ENCODE peak calls at places on chromosomes 4 and X, in nine cellular contexts. One of them, this sample, is unnamed.

GRCh38 chr4:140137654-140138053 is 16.3 kb downstream of the MAML3 start:
- DNase-seq in body of pancreas: no peak
- DNase-seq in HFF-Myc: no peak
- DNase-seq in AG04449: no peak
- DNase-seq in endodermal cell: no peak
- DNase-seq in CD8-positive, alpha-beta T cell: no peak
- DNase-seq in cardiac muscle cell: no peak
- DNase-seq in AG10803: peak; percentile 2
- DNase-seq in fibroblast of mammary gland: peak; percentile 15
- DNase-seq in this sample: no peak

GRCh38 chrX:39518451-39519212 is 579.1 kb downstream of the BCOR start:
- DNase-seq in body of pancreas: peak; percentile 37
- DNase-seq in HFF-Myc: no peak
- DNase-seq in AG04449: no peak
- DNase-seq in endodermal cell: peak; percentile 57
- DNase-seq in CD8-positive, alpha-beta T cell: no peak
- DNase-seq in cardiac muscle cell: peak; percentile 34
- DNase-seq in AG10803: no peak
- DNase-seq in fibroblast of mammary gland: no peak
- DNase-seq in this sample: no peak

GRCh38 chr4:168505996-168506395 is 9.1 kb downstream of the PALLD start:
- DNase-seq in body of pancreas: no peak
- DNase-seq in HFF-Myc: no peak
- DNase-seq in AG04449: no peak
- DNase-seq in endodermal cell: no peak
- DNase-seq in CD8-positive, alpha-beta T cell: no peak
- DNase-seq in cardiac muscle cell: no peak
- DNase-seq in AG10803: no peak
- DNase-seq in fibroblast of mammary gland: no peak
- DNase-seq in this sample: no peak

GRCh38 chrX:57270980-57271379 is 15.5 kb upstream of the FAAH2 start:
- DNase-seq in body of pancreas: no peak
- DNase-seq in HFF-Myc: no peak
- DNase-seq in AG04449: no peak
- DNase-seq in endodermal cell: no peak
- DNase-seq in CD8-positive, alpha-beta T cell: no peak
- DNase-seq in cardiac muscle cell: no peak
- DNase-seq in AG10803: no peak
- DNase-seq in fibroblast of mammary gland: no peak
- DNase-seq in this sample: no peak

GRCh38 chr4:119286377-119287002 is 35.4 kb downstream of the FABP2 start:
- DNase-seq in body of pancreas: no peak
- DNase-seq in HFF-Myc: no peak
- DNase-seq in AG04449: peak; percentile 50
- DNase-seq in endodermal cell: no peak
- DNase-seq in CD8-positive, alpha-beta T cell: peak; percentile 21
- DNase-seq in cardiac muscle cell: peak; percentile 47
- DNase-seq in AG10803: peak; percentile 85
- DNase-seq in fibroblast of mammary gland: peak; percentile 83
- DNase-seq in this sample: peak; percentile 69

GRCh38 chr4:142238589-142238988 is 602.2 kb downstream of the IL15 start:
- DNase-seq in body of pancreas: no peak
- DNase-seq in HFF-Myc: no peak
- DNase-seq in AG04449: peak; percentile 52
- DNase-seq in endodermal cell: no peak
- DNase-seq in CD8-positive, alpha-beta T cell: no peak
- DNase-seq in cardiac muscle cell: no peak
- DNase-seq in AG10803: peak; percentile 66
- DNase-seq in fibroblast of mammary gland: peak; percentile 71
- DNase-seq in this sample: peak; percentile 46

GRCh38 chr4:12926189-12927066 is 557.7 kb downstream of the RAB28 start:
- DNase-seq in body of pancreas: no peak
- DNase-seq in HFF-Myc: no peak
- DNase-seq in AG04449: no peak
- DNase-seq in endodermal cell: no peak
- DNase-seq in CD8-positive, alpha-beta T cell: no peak
- DNase-seq in cardiac muscle cell: peak; percentile 32
- DNase-seq in AG10803: no peak
- DNase-seq in fibroblast of mammary gland: no peak
- DNase-seq in this sample: no peak

GRCh38 chr4:26032572-26033320 is 118.7 kb downstream of the SMIM20 start:
- DNase-seq in body of pancreas: no peak
- DNase-seq in HFF-Myc: no peak
- DNase-seq in AG04449: peak; percentile 80
- DNase-seq in endodermal cell: no peak
- DNase-seq in CD8-positive, alpha-beta T cell: no peak
- DNase-seq in cardiac muscle cell: no peak
- DNase-seq in AG10803: peak; percentile 95
- DNase-seq in fibroblast of mammary gland: peak; percentile 94
- DNase-seq in this sample: peak; percentile 63

GRCh38 chrX:139086243-139086642 is 374.7 kb upstream of the FGF13 start:
- DNase-seq in body of pancreas: no peak
- DNase-seq in HFF-Myc: no peak
- DNase-seq in AG04449: no peak
- DNase-seq in endodermal cell: no peak
- DNase-seq in CD8-positive, alpha-beta T cell: no peak
- DNase-seq in cardiac muscle cell: no peak
- DNase-seq in AG10803: peak; percentile 66
- DNase-seq in fibroblast of mammary gland: peak; percentile 18
- DNase-seq in this sample: no peak

GRCh38 chrX:883588-883987 is 253.0 kb downstream of the SHOX start:
- DNase-seq in body of pancreas: no peak
- DNase-seq in HFF-Myc: no peak
- DNase-seq in AG04449: no peak
- DNase-seq in endodermal cell: peak; percentile 55
- DNase-seq in CD8-positive, alpha-beta T cell: no peak
- DNase-seq in cardiac muscle cell: no peak
- DNase-seq in AG10803: no peak
- DNase-seq in fibroblast of mammary gland: no peak
- DNase-seq in this sample: no peak

GRCh38 chrX:68916891-68917290 is 88.1 kb downstream of the EFNB1 start:
- DNase-seq in body of pancreas: no peak
- DNase-seq in HFF-Myc: no peak
- DNase-seq in AG04449: no peak
- DNase-seq in endodermal cell: no peak
- DNase-seq in CD8-positive, alpha-beta T cell: no peak
- DNase-seq in cardiac muscle cell: no peak
- DNase-seq in AG10803: no peak
- DNase-seq in fibroblast of mammary gland: no peak
- DNase-seq in this sample: no peak

GRCh38 chrX:68999931-69000330 is 165.3 kb downstream of the PJA1 start:
- DNase-seq in body of pancreas: no peak
- DNase-seq in HFF-Myc: no peak
- DNase-seq in AG04449: no peak
- DNase-seq in endodermal cell: no peak
- DNase-seq in CD8-positive, alpha-beta T cell: no peak
- DNase-seq in cardiac muscle cell: no peak
- DNase-seq in AG10803: no peak
- DNase-seq in fibroblast of mammary gland: peak; percentile 24
- DNase-seq in this sample: peak; percentile 74

GRCh38 chr4:76591992-76592391 is 157.0 kb downstream of the SHROOM3 start:
- DNase-seq in body of pancreas: no peak
- DNase-seq in HFF-Myc: no peak
- DNase-seq in AG04449: no peak
- DNase-seq in endodermal cell: no peak
- DNase-seq in CD8-positive, alpha-beta T cell: no peak
- DNase-seq in cardiac muscle cell: no peak
- DNase-seq in AG10803: no peak
- DNase-seq in fibroblast of mammary gland: no peak
- DNase-seq in this sample: no peak

GRCh38 chr4:55437356-55437796 is 41.6 kb downstream of the TMEM165 start:
- DNase-seq in body of pancreas: no peak
- DNase-seq in HFF-Myc: no peak
- DNase-seq in AG04449: no peak
- DNase-seq in endodermal cell: no peak
- DNase-seq in CD8-positive, alpha-beta T cell: no peak
- DNase-seq in cardiac muscle cell: no peak
- DNase-seq in AG10803: no peak
- DNase-seq in fibroblast of mammary gland: peak; percentile 70
- DNase-seq in this sample: peak; percentile 64

GRCh38 chr4:174633399-174633798 is 111.1 kb upstream of the HPGD start:
- DNase-seq in body of pancreas: no peak
- DNase-seq in HFF-Myc: no peak
- DNase-seq in AG04449: no peak
- DNase-seq in endodermal cell: no peak
- DNase-seq in CD8-positive, alpha-beta T cell: no peak
- DNase-seq in cardiac muscle cell: no peak
- DNase-seq in AG10803: no peak
- DNase-seq in fibroblast of mammary gland: no peak
- DNase-seq in this sample: peak; percentile 78

GRCh38 chr4:151231915-151232595 is 44.9 kb upstream of the PRSS48 start:
- DNase-seq in body of pancreas: no peak
- DNase-seq in HFF-Myc: no peak
- DNase-seq in AG04449: no peak
- DNase-seq in endodermal cell: no peak
- DNase-seq in CD8-positive, alpha-beta T cell: no peak
- DNase-seq in cardiac muscle cell: no peak
- DNase-seq in AG10803: no peak
- DNase-seq in fibroblast of mammary gland: no peak
- DNase-seq in this sample: no peak

DNA sequence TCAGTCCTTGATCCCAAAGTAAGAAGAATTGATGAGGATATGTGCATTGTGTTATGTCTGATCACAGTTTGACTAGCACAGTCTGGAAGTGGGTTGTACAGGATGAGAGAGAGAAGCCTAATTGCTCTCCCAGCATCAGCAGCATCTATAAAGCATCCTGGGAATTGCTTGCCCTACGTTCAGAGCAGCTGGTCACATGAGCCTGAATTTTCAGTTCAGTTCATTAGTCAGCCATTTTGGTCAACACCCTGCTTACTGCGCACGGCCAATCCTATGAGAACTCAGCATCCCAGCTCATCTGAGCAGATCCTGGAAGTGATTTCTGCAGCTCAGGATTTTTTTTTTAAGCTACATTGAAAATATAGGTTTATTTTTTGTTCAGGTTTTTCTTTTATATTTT is at the start of gene RUFY3:
- DNase-seq in body of pancreas: no peak
- DNase-seq in HFF-Myc: peak; percentile 78
- DNase-seq in AG04449: peak; percentile 84
- DNase-seq in endodermal cell: no peak
- DNase-seq in CD8-positive, alpha-beta T cell: no peak
- DNase-seq in cardiac muscle cell: no peak
- DNase-seq in AG10803: peak; percentile 95
- DNase-seq in fibroblast of mammary gland: peak; percentile 98
- DNase-seq in this sample: no peak
- H3K4me3 ChIP-seq in body of pancreas: no peak within 1 kb of the TSS
- H3K4me3 ChIP-seq in HFF-Myc: peak within 1 kb of the TSS; percentile 48
- H3K4me3 ChIP-seq in AG04449: peak within 1 kb of the TSS; percentile 70
- H3K4me3 ChIP-seq in endodermal cell: no peak within 1 kb of the TSS
- H3K4me3 ChIP-seq in CD8-positive, alpha-beta T cell: no peak within 1 kb of the TSS
- H3K4me3 ChIP-seq in cardiac muscle cell: no peak within 1 kb of the TSS
- H3K4me3 ChIP-seq in AG10803: peak within 1 kb of the TSS; percentile 73
- H3K4me3 ChIP-seq in fibroblast of mammary gland: peak within 1 kb of the TSS; percentile 56
- H3K4me3 ChIP-seq in this sample: no peak within 1 kb of the TSS

GRCh38 chr4:114384629-114385028 is 214.0 kb upstream of the UGT8 start:
- DNase-seq in body of pancreas: no peak
- DNase-seq in HFF-Myc: peak; percentile 30
- DNase-seq in AG04449: no peak
- DNase-seq in endodermal cell: no peak
- DNase-seq in CD8-positive, alpha-beta T cell: no peak
- DNase-seq in cardiac muscle cell: peak; percentile 49
- DNase-seq in AG10803: peak; percentile 58
- DNase-seq in fibroblast of mammary gland: peak; percentile 71
- DNase-seq in this sample: peak; percentile 45
- TF ChIP-seq CTCF in body of pancreas: peak; percentile 56
- TF ChIP-seq CTCF in HFF-Myc: peak; percentile 34
- TF ChIP-seq CTCF in AG04449: peak; percentile 30
- TF ChIP-seq CTCF in endodermal cell: peak; percentile 83
- TF ChIP-seq CTCF in CD8-positive, alpha-beta T cell: peak; percentile 44
- TF ChIP-seq CTCF in cardiac muscle cell: peak; percentile 53
- TF ChIP-seq CTCF in AG10803: peak; percentile 67
- TF ChIP-seq CTCF in fibroblast of mammary gland: peak; percentile 64
- TF ChIP-seq CTCF in this sample: peak; percentile 33

DNA sequence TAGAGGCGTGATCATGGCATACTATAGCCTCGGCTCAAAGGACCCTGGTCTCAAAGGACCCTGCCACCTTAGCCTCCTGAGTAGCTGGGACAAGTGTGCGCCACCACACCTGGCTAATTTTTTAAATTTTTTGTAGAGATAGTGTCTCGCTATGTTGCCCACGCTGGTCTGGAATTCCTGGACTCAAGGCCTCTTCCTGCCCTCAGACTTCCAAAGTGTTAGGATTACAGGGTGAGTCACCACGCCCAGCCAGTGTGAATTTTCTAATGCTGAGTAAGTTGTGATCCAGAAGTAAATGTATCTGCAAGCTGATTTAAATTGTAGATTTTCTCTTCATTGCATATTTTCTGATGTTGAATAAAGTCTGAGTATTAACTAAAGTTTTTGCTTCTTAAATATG is 2.6 kb upstream of the ZNF674 start:
- DNase-seq in body of pancreas: no peak
- DNase-seq in HFF-Myc: peak; percentile 10
- DNase-seq in AG04449: peak; percentile 41
- DNase-seq in endodermal cell: no peak
- DNase-seq in CD8-positive, alpha-beta T cell: no peak
- DNase-seq in cardiac muscle cell: no peak
- DNase-seq in AG10803: peak; percentile 81
- DNase-seq in fibroblast of mammary gland: peak; percentile 78
- DNase-seq in this sample: peak; percentile 78
- H3K4me3 ChIP-seq in body of pancreas: no peak overlapping the region
- H3K4me3 ChIP-seq in HFF-Myc: peak overlapping the region; percentile 88
- H3K4me3 ChIP-seq in AG04449: no peak overlapping the region
- H3K4me3 ChIP-seq in endodermal cell: no peak overlapping the region
- H3K4me3 ChIP-seq in CD8-positive, alpha-beta T cell: no peak overlapping the region
- H3K4me3 ChIP-seq in cardiac muscle cell: no peak overlapping the region
- H3K4me3 ChIP-seq in AG10803: no peak overlapping the region
- H3K4me3 ChIP-seq in fibroblast of mammary gland: no peak overlapping the region
- H3K4me3 ChIP-seq in this sample: no peak overlapping the region

GRCh38 chr4:41644915-41645295 is 103.6 kb downstream of the PHOX2B start:
- DNase-seq in body of pancreas: no peak
- DNase-seq in HFF-Myc: no peak
- DNase-seq in AG04449: no peak
- DNase-seq in endodermal cell: no peak
- DNase-seq in CD8-positive, alpha-beta T cell: no peak
- DNase-seq in cardiac muscle cell: no peak
- DNase-seq in AG10803: no peak
- DNase-seq in fibroblast of mammary gland: no peak
- DNase-seq in this sample: no peak

GRCh38 chr4:41647368-41647767 is 101.2 kb downstream of the PHOX2B start:
- DNase-seq in body of pancreas: no peak
- DNase-seq in HFF-Myc: no peak
- DNase-seq in AG04449: no peak
- DNase-seq in endodermal cell: no peak
- DNase-seq in CD8-positive, alpha-beta T cell: no peak
- DNase-seq in cardiac muscle cell: no peak
- DNase-seq in AG10803: no peak
- DNase-seq in fibroblast of mammary gland: no peak
- DNase-seq in this sample: no peak

GRCh38 chr4:41646862-41647261 is 101.7 kb downstream of the PHOX2B start:
- DNase-seq in body of pancreas: no peak
- DNase-seq in HFF-Myc: no peak
- DNase-seq in AG04449: no peak
- DNase-seq in endodermal cell: no peak
- DNase-seq in CD8-positive, alpha-beta T cell: no peak
- DNase-seq in cardiac muscle cell: no peak
- DNase-seq in AG10803: no peak
- DNase-seq in fibroblast of mammary gland: no peak
- DNase-seq in this sample: no peak

GRCh38 chr4:41645716-41646115 is 102.8 kb downstream of the PHOX2B start:
- DNase-seq in body of pancreas: no peak
- DNase-seq in HFF-Myc: no peak
- DNase-seq in AG04449: no peak
- DNase-seq in endodermal cell: no peak
- DNase-seq in CD8-positive, alpha-beta T cell: no peak
- DNase-seq in cardiac muscle cell: no peak
- DNase-seq in AG10803: no peak
- DNase-seq in fibroblast of mammary gland: no peak
- DNase-seq in this sample: no peak

GRCh38 chr4:41644288-41644914 is 104.1 kb downstream of the PHOX2B start:
- DNase-seq in body of pancreas: peak; percentile 75
- DNase-seq in HFF-Myc: peak; percentile 7
- DNase-seq in AG04449: no peak
- DNase-seq in endodermal cell: peak; percentile 98
- DNase-seq in CD8-positive, alpha-beta T cell: no peak
- DNase-seq in cardiac muscle cell: peak; percentile 86
- DNase-seq in AG10803: peak; percentile 24
- DNase-seq in fibroblast of mammary gland: peak; percentile 8
- DNase-seq in this sample: peak; percentile 26
- TF ChIP-seq CTCF in body of pancreas: peak; percentile 74
- TF ChIP-seq CTCF in HFF-Myc: peak; percentile 84
- TF ChIP-seq CTCF in AG04449: peak; percentile 82
- TF ChIP-seq CTCF in endodermal cell: peak; percentile 99
- TF ChIP-seq CTCF in CD8-positive, alpha-beta T cell: no peak
- TF ChIP-seq CTCF in cardiac muscle cell: peak; percentile 91
- TF ChIP-seq CTCF in AG10803: peak; percentile 59
- TF ChIP-seq CTCF in fibroblast of mammary gland: peak; percentile 33
- TF ChIP-seq CTCF in this sample: peak; percentile 99

This sample was measured in bronchial epithelial cell.